ENCODE peak calls at places on chromosomes 11 and 22, in eight cellular contexts. H is stomach, W is keratinocyte, G is prostate gland, U is body of pancreas, S is upper lobe of right lung, F is psoas muscle, A is aorta. V is an unnamed sample.

GRCh38 chr22:20844055-20845037 is 14.3 kb downstream of the PI4KA start:
- DNase-seq in A (no peak), G (no peak), W (no peak), U (no peak), S (no peak), H (no peak), F (no peak), V (no peak)

GRCh38 chr11:121534131-121535093 is 81.6 kb upstream of the SORL1-AS1 start:
- DNase-seq in G (peak; percentile 30), A (no peak), F (no peak), S (no peak), U (peak; percentile 26), W (no peak), H (peak; percentile 46), V (no peak)

GRCh38 chr11:499201-500076 is 7.6 kb downstream of the RNH1 start:
- DNase-seq in G (no peak), S (no peak), U (no peak), A (peak; percentile 70), W (no peak), F (peak; percentile 50), H (no peak), V (no peak)

GRCh38 chr11:118791961-118792578 is 1.1 kb upstream of the DDX6 start:
- DNase-seq in U (no peak), G (peak; percentile 28), H (peak; percentile 37), A (no peak), W (no peak), F (no peak), S (peak; percentile 77), V (peak; percentile 76)

GRCh38 chr22:20865331-20865730 is 6.5 kb downstream of the SNAP29 start:
- DNase-seq in F (no peak), H (no peak), W (no peak), S (no peak), A (peak; percentile 28), U (no peak), G (no peak), V (no peak)

GRCh38 chr11:119367661-119368120 is 13.8 kb downstream of the USP2 start:
- DNase-seq in U (no peak), G (no peak), S (peak; percentile 37), H (no peak), F (peak; percentile 73), W (no peak), A (peak; percentile 53), V (no peak)

GRCh38 chr11:77407613-77408012 is 66.3 kb downstream of the PAK1 start:
- DNase-seq in G (peak; percentile 80), S (no peak), W (no peak), F (peak; percentile 70), U (peak; percentile 82), H (peak; percentile 85), A (peak; percentile 76), V (no peak)

GRCh38 chr11:32172771-32173170 is 81.9 kb downstream of the RCN1 start:
- DNase-seq in W (no peak), S (no peak), F (no peak), A (peak; percentile 75), U (peak; percentile 3), H (peak; percentile 43), G (peak; percentile 14), V (peak; percentile 62)

GRCh38 chr22:39317084-39317755 is 2.2 kb downstream of the RPL3 start:
- DNase-seq in H (no peak), U (no peak), F (no peak), A (peak; percentile 41), G (no peak), W (peak; percentile 52), S (no peak), V (no peak)

GRCh38 chr11:12842933-12843636 is 166.0 kb upstream of the RASSF10 start:
- DNase-seq in H (no peak), F (no peak), S (no peak), U (no peak), W (no peak), G (peak; percentile 52), A (no peak), V (no peak)

GRCh38 chr11:113096661-113097060 is 135.4 kb downstream of the NCAM1 start:
- DNase-seq in U (no peak), S (no peak), A (no peak), F (no peak), H (no peak), G (no peak), W (no peak), V (no peak)

GRCh38 chr11:113085446-113085845 is 124.2 kb downstream of the NCAM1 start:
- DNase-seq in S (no peak), H (no peak), A (no peak), U (no peak), G (no peak), F (no peak), W (no peak), V (no peak)

GRCh38 chr11:113091578-113091844 is 130.3 kb downstream of the NCAM1 start:
- DNase-seq in F (no peak), W (no peak), H (no peak), G (no peak), U (no peak), S (no peak), A (no peak), V (no peak)

GRCh38 chr11:113087716-113088115 is 126.5 kb downstream of the NCAM1 start:
- DNase-seq in G (no peak), H (no peak), S (no peak), F (no peak), A (no peak), W (no peak), U (no peak), V (no peak)

DNA sequence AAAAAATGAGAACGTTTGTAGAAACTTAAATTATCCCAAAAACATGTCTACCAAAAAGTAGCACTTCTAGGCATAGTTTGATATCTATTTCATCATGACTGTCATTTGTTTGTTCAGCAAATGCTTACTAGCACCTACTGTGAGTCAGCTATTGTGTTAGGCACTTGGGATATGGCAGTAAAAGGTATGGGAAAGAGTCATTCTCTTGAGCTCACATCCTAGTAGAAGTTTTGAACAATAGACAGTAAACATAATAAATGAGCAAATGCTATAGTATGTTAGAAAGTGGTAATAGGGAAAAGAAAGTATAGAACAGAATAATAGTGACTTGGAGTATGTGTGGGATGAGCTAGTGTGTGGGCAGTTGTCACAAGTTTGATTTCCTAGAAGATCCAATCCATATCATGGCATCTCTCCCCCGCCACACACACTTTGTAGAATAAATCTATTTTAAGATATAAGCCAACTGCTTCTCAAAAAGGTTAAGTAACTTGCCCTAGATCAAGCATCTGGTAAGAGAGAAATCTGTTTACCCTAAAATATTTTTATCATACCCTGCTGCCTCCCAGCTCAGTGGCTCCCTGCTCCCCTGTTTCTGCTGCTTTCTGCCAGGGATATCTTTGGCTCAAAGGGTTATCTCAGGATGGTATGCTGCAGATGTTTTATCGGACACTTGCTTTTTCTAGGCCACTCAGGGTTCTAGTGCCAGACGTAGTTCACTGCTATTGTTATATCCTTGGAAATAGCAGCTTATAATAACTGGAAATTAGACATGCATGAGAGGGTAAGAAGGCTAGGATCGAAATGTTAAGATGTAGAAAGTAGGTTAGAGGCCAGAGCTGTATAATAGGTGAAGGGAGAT is 129.7 kb downstream of the NCAM1 start:
- DNase-seq in W (no peak), G (no peak), A (no peak), H (no peak), U (no peak), F (no peak), S (no peak), V (no peak)
- H3K27ac ChIP-seq in W (no peak overlapping the region), G (no peak overlapping the region), A (no peak overlapping the region), H (no peak overlapping the region), U (no peak overlapping the region), F (no peak overlapping the region), S (no peak overlapping the region), V (no peak overlapping the region)

GRCh38 chr22:17634696-17635095 is 3.9 kb upstream of the BCL2L13 start:
- DNase-seq in H (no peak), S (no peak), G (no peak), W (no peak), U (no peak), A (no peak), F (no peak), V (no peak)
- H3K27ac ChIP-seq in H (no peak overlapping the region), S (no peak overlapping the region), G (no peak overlapping the region), W (peak overlapping the region; percentile 93), U (no peak overlapping the region), A (no peak overlapping the region), F (no peak overlapping the region), V (no peak overlapping the region)

GRCh38 chr11:106127604-106128003 is 50.1 kb downstream of the AASDHPPT start:
- DNase-seq in G (no peak), F (no peak), U (no peak), H (no peak), W (no peak), A (no peak), S (no peak), V (no peak)

DNA sequence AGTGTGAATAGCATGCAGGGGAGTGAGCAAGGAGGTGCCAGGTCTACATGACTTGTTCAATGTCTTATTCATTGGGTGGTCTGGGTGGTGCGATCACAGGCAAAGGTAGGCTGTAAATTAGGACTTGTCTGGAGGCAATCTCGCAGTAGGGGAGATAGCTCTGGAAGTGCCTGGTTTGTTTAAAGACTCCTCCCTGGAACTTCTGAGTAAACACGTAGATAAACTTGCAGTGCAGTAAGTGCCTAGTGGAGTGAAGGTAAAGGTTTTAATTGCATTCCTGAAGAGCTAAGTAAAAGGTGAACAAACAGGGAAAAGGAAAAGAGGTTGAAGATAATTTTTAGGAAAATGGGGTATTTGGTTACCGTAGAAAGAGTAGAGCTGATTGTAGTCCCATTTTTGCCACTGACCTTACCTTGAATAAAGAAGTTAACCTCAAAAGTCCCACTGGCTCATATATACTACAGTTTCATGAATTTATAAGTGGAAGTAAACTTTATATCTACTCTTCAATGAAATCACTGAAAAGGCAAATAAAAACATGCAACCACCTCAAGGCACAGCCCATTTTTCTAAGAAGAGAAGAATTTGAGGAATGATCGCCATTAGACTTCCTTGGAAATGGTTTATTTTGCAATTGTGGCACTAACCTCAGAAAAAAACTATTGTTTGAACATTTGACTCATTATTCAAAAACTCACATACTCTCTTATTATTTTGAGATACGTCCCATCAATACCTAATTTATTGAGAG is 44.3 kb downstream of the AASDHPPT start:
- DNase-seq in A (no peak), U (no peak), S (no peak), G (no peak), H (no peak), W (no peak), F (no peak), V (no peak)
- H3K27ac ChIP-seq in A (no peak overlapping the region), U (no peak overlapping the region), S (no peak overlapping the region), G (no peak overlapping the region), H (no peak overlapping the region), W (no peak overlapping the region), F (no peak overlapping the region), V (no peak overlapping the region)

DNA sequence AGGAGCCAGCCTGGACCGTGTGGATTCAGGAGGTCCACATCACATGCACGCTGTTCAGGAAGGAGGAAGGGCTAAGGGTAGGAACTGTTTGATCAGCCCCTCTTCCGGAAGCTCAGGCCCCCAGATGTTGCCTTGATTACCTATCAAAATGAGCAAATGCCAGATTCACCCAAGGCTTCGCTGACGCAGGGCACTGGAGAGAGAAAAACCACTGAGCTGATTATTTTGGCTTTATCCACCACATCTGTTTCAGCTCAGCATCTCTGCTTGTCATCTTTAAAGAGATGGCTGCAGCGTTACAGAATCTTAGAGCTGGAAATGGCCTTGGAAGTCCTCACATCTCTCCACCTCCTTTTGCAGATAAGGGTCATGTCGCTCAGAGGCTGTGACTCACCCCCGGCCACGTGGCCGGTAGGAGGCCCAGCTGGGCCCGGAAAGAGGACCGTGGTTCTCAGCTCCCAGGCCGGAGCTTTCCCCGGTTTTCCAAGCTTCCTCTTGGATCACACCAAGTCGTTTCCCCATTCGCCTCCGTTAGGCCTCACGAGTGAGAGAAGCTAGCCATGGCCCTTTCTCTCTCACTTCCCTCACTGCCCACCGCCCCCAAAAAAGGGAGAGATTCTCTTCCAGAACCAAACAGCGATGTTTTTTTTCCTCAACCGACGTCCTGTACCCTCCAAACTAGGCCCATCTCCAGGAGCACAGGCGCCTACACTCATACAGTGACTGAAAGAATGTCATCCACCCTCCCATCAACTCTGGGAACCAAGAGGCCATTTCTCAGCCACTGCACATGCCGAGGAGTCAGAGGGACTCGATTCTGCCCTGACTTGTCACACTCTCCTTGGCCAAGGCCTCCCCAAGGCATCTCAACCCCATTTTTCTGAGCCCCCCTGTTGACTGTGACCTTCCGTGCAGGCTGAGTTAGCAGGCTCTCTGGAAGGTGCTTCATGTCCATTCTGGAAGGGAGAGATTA is 37.6 kb downstream of the LIF start:
- DNase-seq in S (no peak), G (no peak), A (peak; percentile 92), U (peak; percentile 64), H (peak; percentile 75), F (peak; percentile 74), W (no peak), V (peak; percentile 88)
- H3K27ac ChIP-seq in S (peak overlapping the region; percentile 75), G (peak overlapping the region; percentile 26), A (no peak overlapping the region), U (peak overlapping the region; percentile 36), H (peak overlapping the region; percentile 79), F (peak overlapping the region; percentile 60), W (no peak overlapping the region), V (peak overlapping the region; percentile 82)